ENCODE peak calls at places on chromosomes 7 and 10, in six cellular contexts. R is RPMI7951; B is effector memory CD8-positive, alpha-beta T cell; I is progenitor cell of endocrine pancreas; Q is T follicular helper cell; K is T-cell. N is an unnamed sample.

GRCh38 chr7:74365320-74366022 is 76.3 kb downstream of the CLIP2 start:
- DNase-seq in R (peak; percentile 61), B (no peak), I (no peak), Q (no peak), K (no peak), N (peak; percentile 46)

GRCh38 chr10:93701903-93702277 is 502 bp downstream of the FRA10AC1 start:
- DNase-seq in R (peak; percentile 36), B (no peak), I (no peak), Q (peak; percentile 6), K (peak; percentile 38), N (peak; percentile 51)

GRCh38 chr10:90571876-90572275 is 286.0 kb downstream of the HTR7 start:
- DNase-seq in R (peak; percentile 16), B (no peak), I (no peak), Q (no peak), K (no peak), N (no peak)

GRCh38 chr10:70931168-70931805 is 42.9 kb upstream of the PCBD1 start:
- DNase-seq in R (peak; percentile 57), B (no peak), I (no peak), Q (no peak), K (no peak), N (peak; percentile 43)

GRCh38 chr7:141220263-141220662 is 146.4 kb downstream of the TMEM178B start:
- DNase-seq in R (peak; percentile 54), B (no peak), I (no peak), Q (no peak), K (no peak), N (peak; percentile 8)

GRCh38 chr10:99770408-99771045 is 11.9 kb upstream of the ABCC2 start:
- DNase-seq in R (no peak), B (no peak), I (no peak), Q (no peak), K (no peak), N (no peak)

GRCh38 chr10:66242885-66243284 is 683.0 kb upstream of the LRRTM3 start:
- DNase-seq in R (no peak), B (no peak), I (no peak), Q (no peak), K (no peak), N (no peak)

GRCh38 chr7:21305455-21306235 is 122.2 kb upstream of the SP4 start:
- DNase-seq in R (no peak), B (no peak), I (no peak), Q (no peak), K (no peak), N (peak; percentile 36)

GRCh38 chr7:70154521-70155180 is 556.4 kb downstream of the AUTS2 start:
- DNase-seq in R (no peak), B (no peak), I (no peak), Q (no peak), K (no peak), N (no peak)

N was measured in MCF 10A.